ENCODE peak calls at places on chromosomes 11 and 22, in five cellular contexts. C is GM12891, J is GM12878, F is K562, Z is H1. K is an unnamed sample.

GRCh38 chr22:33940741-33941140 is 20.5 kb upstream of the LARGE1 start:
- DNase-seq in C (no peak), F (no peak), J (no peak), Z (no peak), K (no peak)

GRCh38 chr11:68956142-68956541 is 24.6 kb downstream of the MRGPRD start:
- DNase-seq in Z (peak), C (peak), J (no peak), F (peak), K (peak)

GRCh38 chr22:30861131-30861530 is 107.4 kb downstream of the MORC2 start:
- DNase-seq in F (peak), Z (peak), C (no peak), J (no peak), K (peak)

GRCh38 chr11:64876835-64877341 is 1.5 kb downstream of the EHD1 start:
- DNase-seq in Z (no peak), J (no peak), C (no peak), F (no peak), K (no peak)

GRCh38 chr11:62421996-62422395 is 3.2 kb downstream of the SCGB1A1 start:
- DNase-seq in J (no peak), C (no peak), Z (no peak), F (no peak), K (no peak)

GRCh38 chr11:59289782-59290181 is 68.9 kb upstream of the OR5AN1 start:
- DNase-seq in C (no peak), Z (no peak), F (no peak), J (no peak), K (no peak)

GRCh38 chr22:32123657-32124056 is 35.4 kb downstream of the C22orf42 start:
- DNase-seq in Z (peak), J (no peak), C (no peak), F (no peak), K (no peak)

GRCh38 chr22:35377735-35378134 is 3.2 kb upstream of the HMOX1 start:
- DNase-seq in F (no peak), C (no peak), Z (no peak), J (no peak), K (no peak)

GRCh38 chr11:120514541-120515121 is 3.1 kb downstream of the GRIK4 start:
- DNase-seq in C (no peak), Z (no peak), F (no peak), J (no peak), K (no peak)

GRCh38 chr22:35203583-35203982 is 53.7 kb upstream of the HMGXB4 start:
- DNase-seq in Z (no peak), C (no peak), F (no peak), J (no peak), K (no peak)

GRCh38 chr11:83409891-83410290 is 123.7 kb upstream of the CCDC90B start:
- DNase-seq in C (no peak), Z (no peak), J (no peak), F (no peak), K (no peak)

GRCh38 chr11:30002157-30002556 is 14.7 kb downstream of the KCNA4 start:
- DNase-seq in Z (no peak), C (no peak), J (no peak), F (no peak), K (no peak)

GRCh38 chr11:125517116-125517804 is 21.2 kb upstream of the FEZ1 start:
- DNase-seq in Z (peak), F (peak), J (no peak), C (no peak), K (no peak)

GRCh38 chr22:50071432-50072166 is 13.5 kb upstream of the TTLL8 start:
- DNase-seq in F (no peak), Z (no peak), J (no peak), C (no peak), K (no peak)

GRCh38 chr22:19974233-19974861 is 32.7 kb upstream of the TXNRD2 start:
- DNase-seq in C (peak), F (peak), Z (peak), J (no peak), K (peak)

GRCh38 chr22:28841111-28841510 is 40.7 kb upstream of the XBP1 start:
- DNase-seq in C (no peak), Z (no peak), F (no peak), J (no peak), K (no peak)

GRCh38 chr11:6353367-6353987 is 33.2 kb upstream of the CAVIN3 start:
- DNase-seq in J (peak), Z (peak), C (peak), F (peak), K (peak)

GRCh38 chr11:65555693-65556231 is 2.4 kb downstream of the LTBP3 start:
- DNase-seq in J (no peak), Z (no peak), F (peak), C (no peak), K (no peak)

GRCh38 chr22:43235445-43236400 is 48.8 kb upstream of the TTLL12 start:
- DNase-seq in F (no peak), Z (no peak), C (no peak), J (no peak), K (no peak)

GRCh38 chr11:56698795-56699194 is at the start of gene OR9G1:
- DNase-seq in Z (no peak), C (no peak), J (no peak), F (no peak), K (no peak)

GRCh38 chr11:43576834-43577521 is 103.6 kb upstream of the HSD17B12 start:
- DNase-seq in J (no peak), C (no peak), Z (peak), F (peak), K (no peak)

GRCh38 chr22:43209523-43209890 is 22.6 kb upstream of the TTLL12 start:
- DNase-seq in F (no peak), Z (no peak), J (no peak), C (no peak), K (no peak)

GRCh38 chr22:35883028-35883620 is 145.5 kb downstream of the RBFOX2 start:
- DNase-seq in F (no peak), C (no peak), J (no peak), Z (no peak), K (no peak)

GRCh38 chr22:31119026-31119717 is 3.6 kb upstream of the INPP5J start:
- DNase-seq in Z (no peak), F (no peak), C (no peak), J (no peak), K (no peak)

GRCh38 chr11:35049906-35050531 is 89.0 kb upstream of the CD44 start:
- DNase-seq in Z (no peak), F (no peak), J (peak), C (no peak), K (no peak)

GRCh38 chr11:12126352-12127019 is 16.1 kb downstream of the MICAL2 start:
- DNase-seq in Z (no peak), F (no peak), J (no peak), C (no peak), K (no peak)

GRCh38 chr22:24303007-24303406 is 32.4 kb downstream of the SPECC1L start:
- DNase-seq in J (no peak), F (no peak), Z (no peak), C (no peak), K (no peak)

GRCh38 chr22:29292379-29292778 is 14.1 kb upstream of the GAS2L1 start:
- DNase-seq in C (no peak), Z (no peak), F (no peak), J (no peak), K (no peak)

GRCh38 chr11:44596541-44597276 is 31.2 kb downstream of the CD82 start:
- DNase-seq in F (no peak), C (no peak), J (peak), Z (no peak), K (peak)

GRCh38 chr22:25970348-25970995 is 198.8 kb upstream of the SEZ6L start:
- DNase-seq in Z (no peak), J (no peak), F (no peak), C (no peak), K (no peak)

GRCh38 chr22:36073476-36073875 is 44.9 kb upstream of the RBFOX2 start:
- DNase-seq in J (no peak), Z (no peak), F (no peak), C (no peak), K (no peak)

GRCh38 chr11:109972181-109972715 is 120.9 kb upstream of the ZC3H12C start:
- DNase-seq in F (no peak), J (peak), Z (no peak), C (no peak), K (no peak)

GRCh38 chr11:66317322-66317765 is 500 bp upstream of the CD248 start:
- DNase-seq in C (no peak), F (no peak), J (no peak), Z (no peak), K (no peak)

GRCh38 chr11:69385466-69385820 is 91.5 kb downstream of the MYEOV start:
- DNase-seq in F (no peak), C (no peak), J (no peak), Z (no peak), K (peak)

DNA sequence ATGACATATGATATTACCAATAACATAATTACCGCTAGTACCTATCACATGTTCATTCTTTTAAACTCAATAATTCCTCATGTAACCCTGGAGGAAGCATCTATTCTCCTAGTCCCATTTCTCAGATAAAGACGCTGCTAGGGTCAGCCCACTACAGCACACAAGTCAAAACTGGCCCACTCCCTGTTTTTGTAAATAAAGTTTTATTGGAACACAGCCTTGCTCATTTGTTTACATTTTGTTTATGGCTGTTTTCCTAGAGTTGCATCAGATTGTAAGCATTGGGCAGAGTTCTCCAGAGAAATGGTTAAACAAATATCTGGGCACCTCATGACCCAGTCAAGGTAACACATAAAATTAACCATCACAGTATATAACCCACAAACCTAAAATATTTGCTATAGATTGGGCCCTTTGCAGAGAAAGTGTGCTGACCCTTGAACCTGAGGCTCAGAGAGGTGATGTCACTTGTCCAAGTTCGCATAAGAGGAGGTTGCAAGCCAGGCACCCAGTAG is 36.8 kb downstream of the MN1 start:
- DNase-seq in F (no peak), J (no peak), Z (no peak), C (no peak), K (no peak)
- TF ChIP-seq POLR2AphosphoS5 in F (no peak), J (no peak), Z (no peak), C (no peak), K (no peak)

GRCh38 chr11:19121646-19122045 is 4.7 kb downstream of the ZDHHC13 start:
- DNase-seq in C (no peak), J (no peak), Z (no peak), F (no peak), K (no peak)

GRCh38 chr11:19116315-19116970 is 525 bp upstream of the ZDHHC13 start:
- DNase-seq in J (peak), Z (no peak), F (no peak), C (peak), K (peak)

GRCh38 chr11:19117760-19118097 is 761 bp downstream of the ZDHHC13 start:
- DNase-seq in J (no peak), F (no peak), Z (no peak), C (no peak), K (no peak)

GRCh38 chr11:19111809-19112208 is 5.2 kb upstream of the ZDHHC13 start:
- DNase-seq in F (no peak), Z (no peak), C (no peak), J (no peak), K (no peak)

DNA sequence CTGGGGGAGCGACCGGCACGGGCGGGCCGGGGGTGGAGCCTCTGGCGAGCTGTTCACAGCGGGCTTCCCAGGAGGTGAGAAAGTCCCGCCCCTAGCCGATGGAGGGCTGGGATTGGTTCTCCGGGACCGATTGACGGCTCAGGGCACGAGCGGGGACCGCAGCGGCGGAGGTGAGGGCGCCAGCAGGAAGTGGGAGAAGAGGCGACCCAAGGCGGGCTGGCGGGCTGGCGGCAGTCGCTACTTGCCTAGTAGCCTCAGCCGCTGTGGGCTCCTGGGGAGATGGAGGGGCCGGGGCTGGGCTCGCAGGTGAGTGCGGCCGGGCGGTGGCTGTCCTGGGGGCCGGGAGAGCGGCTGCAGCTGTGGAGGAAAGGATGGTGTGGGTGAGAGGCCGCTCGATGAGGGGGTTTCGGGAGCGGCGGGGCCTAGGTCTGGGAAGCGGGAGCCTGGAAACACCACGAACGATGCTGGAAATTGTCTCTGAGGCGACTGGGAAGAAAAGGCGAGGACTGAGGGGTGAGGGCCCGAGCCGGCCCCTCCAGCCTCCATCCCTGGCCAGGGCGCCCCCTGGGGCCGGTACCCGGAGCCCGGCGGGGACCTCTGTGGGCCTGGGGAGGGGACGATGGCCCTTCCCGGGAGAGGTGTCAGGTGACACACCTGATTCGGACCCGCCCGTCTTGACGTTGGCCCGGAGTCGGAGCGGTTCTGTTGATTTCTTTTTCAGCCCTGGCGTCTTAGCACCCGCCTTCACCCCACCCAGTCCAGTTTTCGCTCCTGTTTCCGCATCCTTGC is at the start of gene ZDHHC13:
- DNase-seq in J (peak), C (peak), F (peak), Z (peak), K (peak)
- TF ChIP-seq POLR2A in J (peak), C (peak), F (peak), Z (peak), K (peak)

GRCh38 chr11:93080146-93080759 is 110.8 kb downstream of the MTNR1B start:
- DNase-seq in F (no peak), C (no peak), Z (no peak), J (no peak), K (no peak)

GRCh38 chr11:93089474-93090102 is 108.2 kb downstream of the SLC36A4 start:
- DNase-seq in C (no peak), Z (no peak), J (no peak), F (no peak), K (no peak)

GRCh38 chr11:93081694-93082093 is 112.2 kb downstream of the MTNR1B start:
- DNase-seq in J (no peak), C (no peak), F (no peak), Z (no peak), K (no peak)

GRCh38 chr11:93082900-93083299 is 113.4 kb downstream of the MTNR1B start:
- DNase-seq in Z (no peak), C (no peak), J (no peak), F (no peak), K (no peak)

GRCh38 chr11:93085097-93085496 is 112.7 kb downstream of the SLC36A4 start:
- DNase-seq in C (no peak), Z (no peak), F (no peak), J (no peak), K (no peak)
- TF ChIP-seq TAF1 in C (no peak), Z (no peak), F (no peak), J (no peak), K (no peak)

DNA sequence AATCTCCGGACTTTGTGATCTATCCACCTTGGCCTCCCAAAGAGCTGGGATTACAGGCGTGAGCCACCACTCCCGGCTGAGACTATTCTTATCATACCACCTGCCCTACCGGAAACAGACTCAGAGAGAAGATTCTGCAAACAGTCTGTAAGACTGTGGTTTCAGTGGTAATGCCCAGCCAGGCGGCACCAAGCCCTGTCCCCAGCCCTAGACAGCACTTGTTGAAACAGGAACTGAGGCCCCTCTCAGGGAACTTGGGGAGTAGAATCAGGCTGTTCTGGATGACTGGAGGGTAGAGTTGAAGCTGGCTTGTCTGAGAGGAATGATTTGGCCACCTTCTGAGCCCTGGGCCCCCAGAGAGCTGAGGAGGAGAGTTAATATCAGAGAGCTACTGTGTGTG is 1.3 kb upstream of the INSC start:
- DNase-seq in F (no peak), Z (no peak), J (peak), C (peak), K (peak)
- TF ChIP-seq POLR2AphosphoS5 in F (no peak), Z (no peak), J (no peak), C (no peak), K (no peak)

DNA sequence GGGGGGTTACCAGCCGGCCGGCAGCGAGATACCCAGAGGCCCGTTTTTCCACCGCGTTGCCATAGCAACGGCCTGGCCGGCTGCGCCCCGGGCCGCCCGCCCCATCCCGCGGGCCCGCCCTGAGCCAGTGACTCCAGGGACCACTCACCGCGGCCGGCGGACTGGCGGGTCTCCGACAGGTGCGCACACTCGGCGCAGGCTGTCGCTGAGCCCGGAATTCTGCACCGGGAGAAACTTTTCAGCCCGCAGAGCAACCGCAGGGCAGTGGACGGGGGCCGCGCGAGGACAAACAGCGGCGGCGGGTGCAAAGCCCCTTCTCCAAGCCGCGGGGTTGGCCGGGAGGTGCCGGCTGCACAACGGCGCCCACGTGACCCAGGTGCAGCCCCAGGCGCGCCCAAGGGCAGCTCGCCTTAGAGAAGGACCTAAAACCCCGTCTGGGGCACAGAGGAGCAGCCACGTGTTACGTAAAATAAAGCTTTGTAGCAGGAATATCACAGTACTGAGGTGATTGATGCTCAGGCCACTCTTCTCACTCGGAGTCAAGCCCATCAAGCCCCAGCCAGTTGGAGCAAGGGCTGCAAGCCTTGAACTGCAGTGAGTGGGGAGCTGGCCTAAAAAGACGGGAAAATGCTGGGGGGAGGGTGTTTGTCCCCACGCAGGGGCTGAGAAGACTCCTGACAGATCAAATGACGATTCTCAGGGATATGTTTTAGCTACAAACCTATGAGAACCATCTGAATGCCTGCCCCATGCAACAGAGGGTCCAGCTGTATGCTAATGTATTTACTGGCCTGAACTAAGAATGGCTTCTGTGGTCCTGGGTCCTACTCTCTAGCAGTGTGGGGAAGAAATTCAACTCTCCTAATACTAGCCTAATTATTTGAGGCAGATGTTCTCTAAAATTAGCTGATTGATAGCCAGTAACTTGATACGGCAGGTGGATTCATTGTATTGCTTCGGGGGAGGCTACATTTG is at the start of gene STK33:
- DNase-seq in Z (peak), C (peak), J (no peak), F (peak), K (peak)
- TF ChIP-seq POLR2A in Z (peak), C (peak), J (peak), F (no peak), K (peak)

GRCh38 chr11:3614742-3615171 is 27.0 kb downstream of the ART5 start:
- DNase-seq in C (no peak), Z (no peak), J (peak), F (no peak), K (no peak)

GRCh38 chr11:3616721-3617460 is 24.9 kb downstream of the ART5 start:
- DNase-seq in C (no peak), F (no peak), J (no peak), Z (no peak), K (no peak)

GRCh38 chr11:3615998-3616397 is 25.8 kb downstream of the ART5 start:
- DNase-seq in C (no peak), J (no peak), F (no peak), Z (no peak), K (no peak)

GRCh38 chr11:3613998-3614741 is 27.6 kb downstream of the ART5 start:
- DNase-seq in Z (no peak), J (no peak), C (no peak), F (no peak), K (no peak)

DNA sequence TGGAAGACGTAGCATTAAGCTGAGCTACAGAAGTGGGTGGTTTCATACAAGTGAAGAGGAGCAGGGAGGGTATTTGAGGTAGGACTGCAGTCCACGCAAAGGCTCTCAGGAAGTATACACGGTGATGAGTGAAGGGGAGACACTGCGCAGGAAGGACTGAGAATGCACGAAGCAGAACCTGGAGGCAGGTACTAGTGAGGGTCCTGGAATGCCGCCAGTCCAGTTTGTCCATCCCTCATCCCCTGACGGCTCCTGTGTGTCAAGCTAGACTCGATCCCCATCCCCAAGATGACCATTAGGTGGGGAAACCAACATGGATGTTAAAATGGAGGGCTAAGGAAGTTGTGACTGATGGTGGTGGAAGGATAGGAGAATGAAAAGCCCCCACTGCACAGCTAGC is 23.8 kb downstream of the ART5 start:
- DNase-seq in J (no peak), C (no peak), F (no peak), Z (no peak), K (no peak)
- TF ChIP-seq TAF1 in J (no peak), C (no peak), F (no peak), Z (no peak), K (no peak)